ENCODE peak calls at places on chromosomes 7 and 10, in four cellular contexts. L is body of pancreas, Y is tibial artery, A is HCT116. J is an unnamed sample.

GRCh38 chr10:47264797-47265281 is 35.2 kb upstream of the GDF10 start:
- DNase-seq in L (no peak), Y (no peak), A (no peak), J (peak; percentile 7)

GRCh38 chr7:80414331-80414730 is 97.5 kb downstream of the GNAT3 start:
- DNase-seq in L (no peak), Y (no peak), A (no peak), J (no peak)

GRCh38 chr10:58560068-58560467 is 47.4 kb downstream of the BICC1 start:
- DNase-seq in L (no peak), Y (no peak), A (no peak), J (no peak)

GRCh38 chr7:80244206-80244956 is 109.8 kb downstream of the GNAI1 start:
- DNase-seq in L (no peak), Y (no peak), A (no peak), J (no peak)

GRCh38 chr10:129839285-129840195 is 124.5 kb downstream of the EBF3 start:
- DNase-seq in L (no peak), Y (no peak), A (no peak), J (no peak)

GRCh38 chr10:126686732-126687693 is 16.5 kb upstream of the C10orf90 start:
- DNase-seq in L (no peak), Y (no peak), A (no peak), J (no peak)

GRCh38 chr7:106766551-106766950 is 98.5 kb upstream of the PIK3CG start:
- DNase-seq in L (no peak), Y (no peak), A (no peak), J (no peak)

GRCh38 chr10:32139223-32140073 is 83.2 kb upstream of the KIF5B start:
- DNase-seq in L (peak; percentile 50), Y (peak; percentile 92), A (peak; percentile 89), J (peak; percentile 87)

GRCh38 chr7:106807474-106807873 is 57.6 kb upstream of the PIK3CG start:
- DNase-seq in L (no peak), Y (no peak), A (no peak), J (no peak)

GRCh38 chr7:117385340-117386124 is 41.8 kb downstream of the ASZ1 start:
- DNase-seq in L (no peak), Y (no peak), A (peak; percentile 37), J (peak; percentile 59)

GRCh38 chr10:93115661-93116383 is 42.1 kb downstream of the CYP26A1 start:
- DNase-seq in L (peak; percentile 67), Y (peak; percentile 72), A (peak; percentile 74), J (peak; percentile 66)

GRCh38 chr7:159117366-159118219 is 27.1 kb downstream of the VIPR2 start:
- DNase-seq in L (no peak), Y (peak; percentile 57), A (no peak), J (no peak)

GRCh38 chr7:68317476-68317875 is 1280.8 kb upstream of the AUTS2 start:
- DNase-seq in L (no peak), Y (no peak), A (no peak), J (no peak)

GRCh38 chr7:16627236-16627635 is 18.3 kb downstream of the ANKMY2 start:
- DNase-seq in L (no peak), Y (no peak), A (no peak), J (no peak)

GRCh38 chr7:16504019-16504418 is 22.6 kb upstream of the LRRC72 start:
- DNase-seq in L (no peak), Y (no peak), A (no peak), J (no peak)

GRCh38 chr10:93437000-93437945 is 44.9 kb downstream of the MYOF start:
- DNase-seq in L (peak; percentile 44), Y (peak; percentile 94), A (peak; percentile 86), J (no peak)

GRCh38 chr7:136114966-136115762 is 138.0 kb upstream of the MTPN start:
- DNase-seq in L (peak; percentile 53), Y (no peak), A (peak; percentile 13), J (peak; percentile 12)

GRCh38 chr10:119654540-119654939 is 3.4 kb downstream of the BAG3 start:
- DNase-seq in L (no peak), Y (peak; percentile 79), A (no peak), J (peak; percentile 16)

GRCh38 chr7:132145466-132145865 is 430.8 kb downstream of the PLXNA4 start:
- DNase-seq in L (no peak), Y (peak; percentile 73), A (no peak), J (no peak)

GRCh38 chr7:85554294-85554877 is 367.5 kb upstream of the SEMA3D start:
- DNase-seq in L (peak; percentile 16), Y (no peak), A (peak; percentile 37), J (peak; percentile 60)

GRCh38 chr10:68871731-68872342 is 29.3 kb upstream of the DDX50 start:
- DNase-seq in L (no peak), Y (no peak), A (no peak), J (peak; percentile 17)

GRCh38 chr7:114711244-114711643 is 210.7 kb upstream of the MDFIC start:
- DNase-seq in L (no peak), Y (no peak), A (no peak), J (no peak)

GRCh38 chr10:132408367-132408781 is 11.4 kb downstream of the PWWP2B start:
- DNase-seq in L (peak; percentile 48), Y (no peak), A (no peak), J (no peak)

GRCh38 chr7:1781369-1781768 is 111.3 kb downstream of the ELFN1 start:
- DNase-seq in L (no peak), Y (no peak), A (no peak), J (no peak)

GRCh38 chr10:73953665-73954064 is 42.7 kb downstream of the PLAU start:
- DNase-seq in L (no peak), Y (peak; percentile 41), A (no peak), J (no peak)

GRCh38 chr7:73547841-73548240 is 9.6 kb downstream of the BCL7B start:
- DNase-seq in L (no peak), Y (no peak), A (no peak), J (no peak)

GRCh38 chr10:133391761-133392518 is 2.0 kb upstream of the MTG1 start:
- DNase-seq in L (peak; percentile 8), Y (peak; percentile 57), A (no peak), J (no peak)

GRCh38 chr10:121935702-121936101 is 7.9 kb upstream of the ATE1 start:
- DNase-seq in L (peak; percentile 35), Y (no peak), A (no peak), J (peak; percentile 98)

GRCh38 chr10:86113044-86113443 is 253.6 kb downstream of the GRID1 start:
- DNase-seq in L (no peak), Y (no peak), A (no peak), J (no peak)

GRCh38 chr10:70135684-70136083 is 3.1 kb upstream of the AIFM2 start:
- DNase-seq in L (no peak), Y (peak; percentile 47), A (no peak), J (no peak)
- H3K27ac ChIP-seq in L (no peak overlapping the region), Y (no peak overlapping the region), A (no peak overlapping the region), J (no peak overlapping the region)

GRCh38 chr7:112157072-112157471 is 49.1 kb downstream of the DOCK4 start:
- DNase-seq in L (no peak), Y (no peak), A (no peak), J (no peak)

GRCh38 chr7:112160771-112161150 is 45.4 kb downstream of the DOCK4 start:
- DNase-seq in L (no peak), Y (no peak), A (no peak), J (no peak)

GRCh38 chr7:112160130-112160770 is 45.9 kb downstream of the DOCK4 start:
- DNase-seq in L (no peak), Y (no peak), A (no peak), J (no peak)

GRCh38 chr7:112161253-112162160 is 44.7 kb downstream of the DOCK4 start:
- DNase-seq in L (no peak), Y (no peak), A (no peak), J (no peak)

GRCh38 chr7:112159346-112159745 is 46.9 kb downstream of the DOCK4 start:
- DNase-seq in L (no peak), Y (no peak), A (no peak), J (no peak)
- H3K4me1 ChIP-seq in L (peaks cover 34% of the 10 kb centered on the region), Y (no peaks in the 10 kb centered on the region), A (no peaks in the 10 kb centered on the region), J (no peaks in the 10 kb centered on the region)

GRCh38 chr7:76278540-76278939 is 23.9 kb upstream of the HSPB1 start:
- DNase-seq in L (no peak), Y (no peak), A (no peak), J (no peak)
- H3K27me3 ChIP-seq in L (no peaks in the 10 kb centered on the region), Y (peaks cover 63% of the 10 kb centered on the region), A (no peaks in the 10 kb centered on the region), J (no peaks in the 10 kb centered on the region)

GRCh38 chr10:78471326-78471722 is 437.7 kb downstream of the RPS24 start:
- DNase-seq in L (no peak), Y (no peak), A (no peak), J (no peak)
- H3K27ac ChIP-seq in L (no peak overlapping the region), Y (no peak overlapping the region), A (no peak overlapping the region), J (no peak overlapping the region)

GRCh38 chr10:79398642-79399041 is 46.8 kb downstream of the ZCCHC24 start:
- DNase-seq in L (no peak), Y (no peak), A (no peak), J (no peak)

GRCh38 chr10:79399242-79399831 is 46.1 kb downstream of the ZCCHC24 start:
- DNase-seq in L (peak; percentile 39), Y (peak; percentile 96), A (no peak), J (peak; percentile 25)

GRCh38 chr10:79401015-79401921 is 44.2 kb downstream of the ZCCHC24 start:
- DNase-seq in L (no peak), Y (peak; percentile 94), A (no peak), J (no peak)

GRCh38 chr10:79402625-79402946 is 42.8 kb downstream of the ZCCHC24 start:
- DNase-seq in L (no peak), Y (no peak), A (no peak), J (no peak)

GRCh38 chr10:79400567-79401004 is 44.8 kb downstream of the ZCCHC24 start:
- DNase-seq in L (peak; percentile 60), Y (no peak), A (peak; percentile 8), J (no peak)
- H3K4me1 ChIP-seq in L (peaks cover 21% of the 10 kb centered on the region), Y (peaks cover 79% of the 10 kb centered on the region), A (no peaks in the 10 kb centered on the region), J (no peaks in the 10 kb centered on the region)

GRCh38 chr10:26214538-26215461 is 1.8 kb upstream of the GAD2 start:
- DNase-seq in L (no peak), Y (no peak), A (no peak), J (no peak)

GRCh38 chr10:26211781-26212444 is 4.7 kb upstream of the GAD2 start:
- DNase-seq in L (no peak), Y (no peak), A (no peak), J (no peak)

GRCh38 chr10:26213157-26213780 is 3.3 kb upstream of the GAD2 start:
- DNase-seq in L (no peak), Y (no peak), A (no peak), J (no peak)

GRCh38 chr10:26214004-26214403 is 2.6 kb upstream of the GAD2 start:
- DNase-seq in L (no peak), Y (no peak), A (no peak), J (no peak)

DNA sequence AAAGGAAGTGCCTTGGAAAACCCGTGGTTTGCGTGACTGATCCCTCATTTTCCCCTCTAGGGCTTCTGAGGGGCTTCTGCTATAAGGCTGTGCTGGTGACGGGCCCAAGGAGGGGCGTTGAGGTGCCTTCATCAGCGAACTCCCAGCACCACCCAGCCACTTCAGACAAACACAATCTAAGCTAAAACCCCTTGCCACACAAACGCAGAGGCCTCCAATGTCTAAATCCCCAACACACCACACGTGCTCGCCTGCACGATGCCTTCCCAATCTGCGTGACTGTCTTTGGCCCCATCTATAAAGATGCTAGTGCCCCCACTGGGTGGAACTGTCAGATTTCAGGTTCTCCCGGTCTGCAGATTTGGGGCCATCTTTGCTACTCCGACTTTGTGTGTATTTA is 4.1 kb upstream of the GAD2 start:
- DNase-seq in L (no peak), Y (no peak), A (no peak), J (no peak)
- H3K27me3 ChIP-seq in L (no peaks in the 10 kb centered on the region), Y (peaks cover 59% of the 10 kb centered on the region), A (peaks cover 9% of the 10 kb centered on the region), J (peaks cover 14% of the 10 kb centered on the region)